ENCODE peak calls at places on chromosomes 6 and 20, in seven cellular contexts. One of them, this sample, is unnamed.

GRCh38 chr20:45111799-45112471 is 3.0 kb downstream of the WFDC5 start:
- DNase-seq in trophoblast cell: peak; percentile 46
- DNase-seq in IMR-90: no peak
- DNase-seq in H1: peak; percentile 75
- DNase-seq in neuronal stem cell: no peak
- DNase-seq in mesendoderm: peak; percentile 64
- DNase-seq in mesenchymal stem cell: peak; percentile 21
- DNase-seq in this sample: peak; percentile 58

GRCh38 chr6:89352329-89353117 is at the start of gene UBE2J1:
- DNase-seq in neuronal stem cell: peak; percentile 84
- DNase-seq in IMR-90: peak; percentile 94
- DNase-seq in trophoblast cell: peak; percentile 97
- DNase-seq in mesenchymal stem cell: peak; percentile 95
- DNase-seq in H1: peak; percentile 90
- DNase-seq in mesendoderm: peak; percentile 94
- DNase-seq in this sample: peak; percentile 80

GRCh38 chr20:35215066-35215956 is 11.2 kb upstream of the MMP24 start:
- DNase-seq in mesendoderm: no peak
- DNase-seq in trophoblast cell: no peak
- DNase-seq in IMR-90: peak; percentile 79
- DNase-seq in H1: no peak
- DNase-seq in mesenchymal stem cell: peak; percentile 26
- DNase-seq in neuronal stem cell: no peak
- DNase-seq in this sample: no peak

GRCh38 chr20:11035211-11035610 is 361.4 kb upstream of the JAG1 start:
- DNase-seq in H1: no peak
- DNase-seq in mesendoderm: no peak
- DNase-seq in trophoblast cell: no peak
- DNase-seq in mesenchymal stem cell: no peak
- DNase-seq in neuronal stem cell: no peak
- DNase-seq in IMR-90: no peak
- DNase-seq in this sample: no peak

GRCh38 chr6:30489081-30490030 is at the start of gene HLA-E:
- DNase-seq in trophoblast cell: peak; percentile 100
- DNase-seq in H1: peak; percentile 87
- DNase-seq in mesenchymal stem cell: peak; percentile 100
- DNase-seq in neuronal stem cell: peak; percentile 96
- DNase-seq in mesendoderm: peak; percentile 100
- DNase-seq in IMR-90: peak; percentile 100
- DNase-seq in this sample: peak; percentile 96

GRCh38 chr20:56552911-56553629 is 20.0 kb downstream of the FAM209B start:
- DNase-seq in mesenchymal stem cell: no peak
- DNase-seq in IMR-90: no peak
- DNase-seq in H1: no peak
- DNase-seq in neuronal stem cell: no peak
- DNase-seq in trophoblast cell: no peak
- DNase-seq in mesendoderm: no peak
- DNase-seq in this sample: no peak

GRCh38 chr6:107280791-107281190 is 165.5 kb upstream of the BEND3 start:
- DNase-seq in neuronal stem cell: no peak
- DNase-seq in trophoblast cell: no peak
- DNase-seq in H1: no peak
- DNase-seq in mesenchymal stem cell: no peak
- DNase-seq in mesendoderm: no peak
- DNase-seq in IMR-90: no peak
- DNase-seq in this sample: no peak

GRCh38 chr20:19850190-19850533 is 92.1 kb downstream of the RIN2 start:
- DNase-seq in H1: no peak
- DNase-seq in mesendoderm: no peak
- DNase-seq in IMR-90: no peak
- DNase-seq in mesenchymal stem cell: peak; percentile 69
- DNase-seq in trophoblast cell: no peak
- DNase-seq in neuronal stem cell: no peak
- DNase-seq in this sample: no peak

GRCh38 chr6:125748534-125749111 is 809 bp upstream of the HEY2 start:
- DNase-seq in H1: no peak
- DNase-seq in trophoblast cell: peak; percentile 35
- DNase-seq in mesendoderm: peak; percentile 60
- DNase-seq in IMR-90: peak; percentile 10
- DNase-seq in neuronal stem cell: peak; percentile 32
- DNase-seq in mesenchymal stem cell: peak; percentile 56
- DNase-seq in this sample: no peak

GRCh38 chr6:156395276-156395675 is 381.9 kb upstream of the ARID1B start:
- DNase-seq in IMR-90: no peak
- DNase-seq in mesenchymal stem cell: no peak
- DNase-seq in trophoblast cell: no peak
- DNase-seq in H1: no peak
- DNase-seq in mesendoderm: no peak
- DNase-seq in neuronal stem cell: no peak
- DNase-seq in this sample: no peak

GRCh38 chr6:15927531-15928230 is 201.2 kb upstream of the MYLIP start:
- DNase-seq in neuronal stem cell: no peak
- DNase-seq in mesendoderm: no peak
- DNase-seq in trophoblast cell: peak; percentile 10
- DNase-seq in H1: no peak
- DNase-seq in mesenchymal stem cell: no peak
- DNase-seq in IMR-90: no peak
- DNase-seq in this sample: no peak

GRCh38 chr6:26225848-26226590 is 138.8 kb downstream of the HFE start:
- DNase-seq in trophoblast cell: no peak
- DNase-seq in mesenchymal stem cell: peak; percentile 37
- DNase-seq in H1: no peak
- DNase-seq in IMR-90: no peak
- DNase-seq in neuronal stem cell: no peak
- DNase-seq in mesendoderm: no peak
- DNase-seq in this sample: no peak

GRCh38 chr20:36092424-36093024 is 62.0 kb upstream of the EPB41L1 start:
- DNase-seq in IMR-90: no peak
- DNase-seq in trophoblast cell: peak; percentile 34
- DNase-seq in mesenchymal stem cell: peak; percentile 24
- DNase-seq in mesendoderm: peak; percentile 36
- DNase-seq in neuronal stem cell: peak; percentile 48
- DNase-seq in H1: peak; percentile 61
- DNase-seq in this sample: peak; percentile 32

GRCh38 chr6:74964871-74965441 is 240.9 kb downstream of the COL12A1 start:
- DNase-seq in neuronal stem cell: no peak
- DNase-seq in mesenchymal stem cell: peak; percentile 78
- DNase-seq in IMR-90: peak; percentile 57
- DNase-seq in trophoblast cell: no peak
- DNase-seq in mesendoderm: peak; percentile 40
- DNase-seq in H1: no peak
- DNase-seq in this sample: peak; percentile 51

GRCh38 chr20:31988430-31989015 is 20.6 kb downstream of the XKR7 start:
- DNase-seq in mesendoderm: no peak
- DNase-seq in mesenchymal stem cell: no peak
- DNase-seq in trophoblast cell: no peak
- DNase-seq in H1: no peak
- DNase-seq in neuronal stem cell: no peak
- DNase-seq in IMR-90: no peak
- DNase-seq in this sample: no peak

GRCh38 chr6:131958551-131959470 is 7.6 kb upstream of the CCN2 start:
- DNase-seq in mesendoderm: no peak
- DNase-seq in neuronal stem cell: no peak
- DNase-seq in H1: no peak
- DNase-seq in trophoblast cell: no peak
- DNase-seq in IMR-90: no peak
- DNase-seq in mesenchymal stem cell: no peak
- DNase-seq in this sample: no peak

GRCh38 chr6:107894821-107895396 is 63.1 kb downstream of the SEC63 start:
- DNase-seq in neuronal stem cell: no peak
- DNase-seq in trophoblast cell: no peak
- DNase-seq in H1: no peak
- DNase-seq in mesendoderm: no peak
- DNase-seq in mesenchymal stem cell: no peak
- DNase-seq in IMR-90: no peak
- DNase-seq in this sample: no peak

GRCh38 chr6:161480416-161481165 is 206.7 kb upstream of the AGPAT4 start:
- DNase-seq in IMR-90: no peak
- DNase-seq in neuronal stem cell: no peak
- DNase-seq in mesendoderm: no peak
- DNase-seq in mesenchymal stem cell: no peak
- DNase-seq in H1: no peak
- DNase-seq in trophoblast cell: no peak
- DNase-seq in this sample: no peak

GRCh38 chr6:123415844-123416468 is 220.8 kb downstream of the TRDN start:
- DNase-seq in mesenchymal stem cell: peak; percentile 63
- DNase-seq in H1: peak; percentile 58
- DNase-seq in mesendoderm: peak; percentile 69
- DNase-seq in neuronal stem cell: peak; percentile 47
- DNase-seq in trophoblast cell: peak; percentile 86
- DNase-seq in IMR-90: peak; percentile 37
- DNase-seq in this sample: peak; percentile 38

GRCh38 chr6:116363759-116364158 is 7.0 kb upstream of the DSE start:
- DNase-seq in mesenchymal stem cell: peak; percentile 38
- DNase-seq in H1: no peak
- DNase-seq in trophoblast cell: peak; percentile 62
- DNase-seq in neuronal stem cell: no peak
- DNase-seq in mesendoderm: no peak
- DNase-seq in IMR-90: peak; percentile 38
- DNase-seq in this sample: no peak

GRCh38 chr6:116362287-116362686 is 8.5 kb upstream of the DSE start:
- DNase-seq in mesendoderm: no peak
- DNase-seq in trophoblast cell: peak; percentile 27
- DNase-seq in H1: no peak
- DNase-seq in mesenchymal stem cell: no peak
- DNase-seq in IMR-90: no peak
- DNase-seq in neuronal stem cell: no peak
- DNase-seq in this sample: no peak

GRCh38 chr6:116366740-116367275 is 3.9 kb upstream of the DSE start:
- DNase-seq in IMR-90: no peak
- DNase-seq in neuronal stem cell: no peak
- DNase-seq in trophoblast cell: no peak
- DNase-seq in H1: no peak
- DNase-seq in mesenchymal stem cell: no peak
- DNase-seq in mesendoderm: no peak
- DNase-seq in this sample: no peak

GRCh38 chr6:116364361-116364760 is 6.4 kb upstream of the DSE start:
- DNase-seq in mesendoderm: no peak
- DNase-seq in neuronal stem cell: no peak
- DNase-seq in IMR-90: no peak
- DNase-seq in mesenchymal stem cell: no peak
- DNase-seq in trophoblast cell: peak; percentile 85
- DNase-seq in H1: no peak
- DNase-seq in this sample: no peak

GRCh38 chr6:116365743-116366142 is 5.0 kb upstream of the DSE start:
- DNase-seq in H1: no peak
- DNase-seq in trophoblast cell: no peak
- DNase-seq in IMR-90: no peak
- DNase-seq in mesendoderm: no peak
- DNase-seq in neuronal stem cell: no peak
- DNase-seq in mesenchymal stem cell: no peak
- DNase-seq in this sample: no peak
- H2BK5ac ChIP-seq in H1: no peak overlapping the region
- H2BK5ac ChIP-seq in trophoblast cell: no peak overlapping the region
- H2BK5ac ChIP-seq in IMR-90: no peak overlapping the region
- H2BK5ac ChIP-seq in mesendoderm: no peak overlapping the region
- H2BK5ac ChIP-seq in neuronal stem cell: no peak overlapping the region
- H2BK5ac ChIP-seq in mesenchymal stem cell: no peak overlapping the region
- H2BK5ac ChIP-seq in this sample: no peak overlapping the region

DNA sequence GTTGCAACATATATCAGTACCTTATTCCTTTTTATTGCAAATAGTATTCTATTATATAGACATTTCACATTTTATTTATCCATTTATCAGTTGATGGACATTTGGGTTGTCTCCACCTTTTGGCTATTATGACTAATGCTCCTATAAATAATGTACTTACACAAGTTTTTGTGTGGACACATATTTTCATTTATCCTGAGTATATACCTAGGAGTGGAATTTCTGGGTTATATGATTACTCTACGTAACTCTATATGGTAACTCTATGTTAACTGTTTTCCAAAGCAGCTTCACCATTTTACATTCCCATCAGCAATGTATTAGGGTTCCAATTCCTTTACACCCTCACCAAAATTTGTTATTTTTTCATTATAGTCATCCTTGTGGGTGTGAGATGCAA is 405.0 kb downstream of the ESR1 start:
- DNase-seq in H1: no peak
- DNase-seq in mesendoderm: no peak
- DNase-seq in trophoblast cell: no peak
- DNase-seq in mesenchymal stem cell: no peak
- DNase-seq in IMR-90: no peak
- DNase-seq in neuronal stem cell: no peak
- DNase-seq in this sample: no peak
- H2BK5ac ChIP-seq in H1: no peak overlapping the region
- H2BK5ac ChIP-seq in mesendoderm: no peak overlapping the region
- H2BK5ac ChIP-seq in trophoblast cell: no peak overlapping the region
- H2BK5ac ChIP-seq in mesenchymal stem cell: no peak overlapping the region
- H2BK5ac ChIP-seq in IMR-90: no peak overlapping the region
- H2BK5ac ChIP-seq in neuronal stem cell: no peak overlapping the region
- H2BK5ac ChIP-seq in this sample: no peak overlapping the region

DNA sequence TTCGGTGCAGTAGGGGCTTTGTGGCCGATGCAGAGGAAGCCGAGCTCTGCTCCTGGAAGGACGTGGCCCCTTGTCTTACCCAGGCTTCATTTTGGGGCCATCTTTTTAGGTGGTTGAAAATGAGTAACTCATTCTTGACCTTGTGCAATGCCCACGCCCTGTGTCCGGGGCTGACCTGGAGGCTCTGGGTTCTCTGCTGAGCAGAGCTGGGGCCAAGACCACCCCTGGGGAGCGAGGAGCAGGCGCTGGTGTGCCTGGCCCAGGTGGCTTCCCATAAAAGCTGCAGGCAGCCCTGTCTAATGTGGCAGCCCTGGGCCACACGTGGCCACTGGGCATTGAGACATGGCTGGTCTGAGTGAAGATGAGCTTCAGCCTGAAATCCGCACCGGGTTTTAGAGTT is 25.7 kb downstream of the NTSR1 start:
- DNase-seq in trophoblast cell: no peak
- DNase-seq in neuronal stem cell: no peak
- DNase-seq in H1: no peak
- DNase-seq in mesenchymal stem cell: no peak
- DNase-seq in mesendoderm: no peak
- DNase-seq in IMR-90: no peak
- DNase-seq in this sample: no peak
- H2BK5ac ChIP-seq in trophoblast cell: no peak overlapping the region
- H2BK5ac ChIP-seq in neuronal stem cell: no peak overlapping the region
- H2BK5ac ChIP-seq in H1: no peak overlapping the region
- H2BK5ac ChIP-seq in mesenchymal stem cell: no peak overlapping the region
- H2BK5ac ChIP-seq in mesendoderm: no peak overlapping the region
- H2BK5ac ChIP-seq in IMR-90: no peak overlapping the region
- H2BK5ac ChIP-seq in this sample: no peak overlapping the region

DNA sequence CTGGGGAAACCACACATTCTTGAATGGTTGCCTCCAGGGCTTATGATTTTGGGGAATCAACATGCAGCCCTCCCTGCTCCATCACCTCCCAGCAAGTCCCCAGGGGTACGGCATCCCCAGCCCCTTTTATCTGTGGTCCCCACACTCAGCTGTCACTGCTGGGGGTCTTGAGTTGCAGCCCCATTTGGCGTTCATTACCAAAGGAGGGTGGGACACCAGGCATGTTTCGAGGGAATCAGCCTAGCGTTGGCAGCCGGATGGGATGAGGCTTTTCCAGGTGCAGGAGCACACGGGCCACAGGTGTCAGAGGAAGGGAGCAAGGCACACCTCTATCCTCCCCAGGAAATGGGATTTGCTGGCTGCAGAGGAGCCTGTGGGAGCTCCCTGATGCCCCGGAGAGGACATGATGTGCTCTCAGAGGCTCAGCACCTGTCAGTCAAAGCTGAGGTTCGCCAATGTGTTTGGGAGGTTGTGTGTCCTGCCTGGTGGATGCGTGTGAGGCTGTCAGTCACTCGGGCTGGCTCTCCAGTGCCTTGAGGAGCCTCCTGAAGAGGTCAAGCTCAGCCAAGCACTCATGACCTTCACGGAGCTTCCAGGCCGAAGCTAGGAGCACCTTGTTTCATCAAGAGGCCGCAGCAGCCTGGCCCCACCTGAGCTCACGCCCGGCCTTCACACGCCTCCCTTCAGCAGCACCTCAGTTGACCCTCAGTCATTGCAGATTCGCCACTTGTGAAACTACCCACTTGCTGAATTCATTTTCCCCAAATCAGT is 95.0 kb downstream of the ERMARD start:
- DNase-seq in mesendoderm: no peak
- DNase-seq in mesenchymal stem cell: no peak
- DNase-seq in trophoblast cell: no peak
- DNase-seq in H1: no peak
- DNase-seq in neuronal stem cell: no peak
- DNase-seq in IMR-90: no peak
- DNase-seq in this sample: peak; percentile 14
- H2BK5ac ChIP-seq in mesendoderm: no peak overlapping the region
- H2BK5ac ChIP-seq in mesenchymal stem cell: no peak overlapping the region
- H2BK5ac ChIP-seq in trophoblast cell: no peak overlapping the region
- H2BK5ac ChIP-seq in H1: no peak overlapping the region
- H2BK5ac ChIP-seq in neuronal stem cell: no peak overlapping the region
- H2BK5ac ChIP-seq in IMR-90: no peak overlapping the region
- H2BK5ac ChIP-seq in this sample: no peak overlapping the region

This sample was measured in H9.